ENCODE peak calls at places on chromosomes 5 and 9, in four cellular contexts. V is K562, F is GM12878, H is HCT116. K is an unnamed sample.

GRCh38 chr5:317086-317811 is 4.3 kb upstream of the AHRR start:
- DNase-seq in V (peak), F (no peak), H (peak), K (peak)

GRCh38 chr5:169933127-169933526 is 47.2 kb downstream of the INSYN2B start:
- DNase-seq in V (no peak), F (no peak), H (no peak), K (no peak)

GRCh38 chr5:128271071-128271470 is 187.5 kb downstream of the SLC12A2 start:
- DNase-seq in V (no peak), F (no peak), H (no peak), K (no peak)

GRCh38 chr5:133754575-133755169 is 142.3 kb upstream of the FSTL4 start:
- DNase-seq in V (peak), F (peak), H (peak), K (peak)

GRCh38 chr9:137670391-137671195 is 51.8 kb downstream of the EHMT1 start:
- DNase-seq in V (peak), F (no peak), H (no peak), K (no peak)

GRCh38 chr5:41418220-41419031 is 92.0 kb downstream of the PLCXD3 start:
- DNase-seq in V (no peak), F (no peak), H (no peak), K (no peak)

GRCh38 chr5:94174748-94175411 is 433.5 kb upstream of the POU5F2 start:
- DNase-seq in V (no peak), F (no peak), H (no peak), K (no peak)

GRCh38 chr9:100098241-100098886 is 436 bp downstream of the ERP44 start:
- DNase-seq in V (peak), F (no peak), H (peak), K (no peak)

GRCh38 chr5:58056546-58056945 is 403.3 kb downstream of the PLK2 start:
- DNase-seq in V (no peak), F (no peak), H (no peak), K (no peak)

GRCh38 chr9:37540634-37541033 is 35.5 kb downstream of the FBXO10 start:
- DNase-seq in V (no peak), F (no peak), H (no peak), K (no peak)

GRCh38 chr5:54226215-54226614 is 84.2 kb downstream of the ARL15 start:
- DNase-seq in V (no peak), F (no peak), H (no peak), K (no peak)

GRCh38 chr5:125274938-125275759 is 528.7 kb upstream of the ZNF608 start:
- DNase-seq in V (no peak), F (no peak), H (no peak), K (no peak)

GRCh38 chr9:68705636-68706578 is 867 bp downstream of the PIP5K1B start:
- DNase-seq in V (peak), F (no peak), H (no peak), K (peak)

GRCh38 chr5:91049112-91049511 is 334.0 kb downstream of the ARRDC3 start:
- DNase-seq in V (no peak), F (no peak), H (no peak), K (no peak)
- TF ChIP-seq EGR1 in V (no peak), F (no peak), H (no peak), K (no peak)

DNA sequence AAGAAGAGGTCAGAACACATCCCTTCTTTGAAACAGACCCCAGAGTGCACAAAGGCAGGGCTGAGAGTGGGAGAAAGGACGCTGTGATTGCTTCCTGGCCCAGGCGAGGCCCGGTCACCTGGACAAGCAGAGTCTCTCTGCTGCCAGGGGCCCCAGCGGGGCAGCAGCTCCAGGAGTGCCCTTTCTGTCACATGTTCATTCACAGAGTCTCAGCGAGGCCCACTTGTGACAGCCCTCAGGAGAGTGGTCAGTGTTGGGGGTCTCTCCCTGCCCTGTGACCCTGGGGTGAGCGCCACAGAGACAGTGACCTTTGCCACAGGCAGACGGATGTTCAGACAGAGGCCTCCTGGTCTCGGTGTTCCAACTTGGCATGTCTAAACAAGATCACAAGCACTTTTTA is 130.2 kb upstream of the IRX4 start:
- DNase-seq in V (no peak), F (no peak), H (no peak), K (no peak)
- TF ChIP-seq EGR1 in V (no peak), F (no peak), H (no peak), K (no peak)

GRCh38 chr9:21579209-21579608 is 97.1 kb upstream of the IFNE start:
- DNase-seq in V (no peak), F (no peak), H (no peak), K (no peak)
- TF ChIP-seq EGR1 in V (no peak), F (no peak), H (peak), K (no peak)

DNA sequence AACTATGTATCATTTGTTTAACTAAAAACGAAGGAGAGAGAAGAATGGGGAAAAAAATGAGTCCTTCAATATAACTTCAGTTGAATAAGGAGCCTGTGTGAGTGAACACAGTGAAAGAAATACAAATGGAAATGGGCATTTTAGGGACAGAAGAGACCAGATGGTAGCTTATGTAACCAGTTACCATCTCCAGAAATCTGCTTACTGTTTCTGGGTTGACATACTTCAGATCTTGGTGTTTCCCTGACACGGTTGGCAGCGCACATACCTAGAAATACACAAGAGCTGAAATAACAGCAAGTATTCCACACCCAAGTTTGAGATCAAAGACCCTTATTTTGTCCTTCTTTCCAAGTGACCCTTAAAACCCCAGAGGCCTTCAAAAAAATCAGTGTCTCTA is 14.9 kb upstream of the GFRA3 start:
- DNase-seq in V (no peak), F (no peak), H (no peak), K (no peak)
- TF ChIP-seq EGR1 in V (no peak), F (no peak), H (no peak), K (no peak)

DNA sequence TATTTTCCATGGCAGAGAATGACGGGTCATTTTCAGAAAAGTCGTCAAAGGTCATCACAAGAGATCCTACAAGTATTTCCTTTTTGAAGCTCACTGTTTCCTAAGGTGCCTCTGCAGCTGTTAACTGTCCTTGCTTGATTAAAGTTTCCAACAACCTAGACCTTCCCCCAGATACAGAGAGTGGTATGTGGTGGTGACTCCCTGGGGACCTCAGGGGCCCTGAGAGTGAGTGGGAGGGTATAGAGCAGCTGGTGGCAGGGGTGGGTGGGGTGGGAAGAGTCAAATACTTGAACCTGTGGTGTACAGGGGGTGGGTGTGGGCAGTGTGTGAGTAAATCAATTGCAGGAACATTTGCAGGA is 1.6 kb upstream of the CD72 start:
- DNase-seq in V (no peak), F (peak), H (no peak), K (no peak)
- TF ChIP-seq EGR1 in V (no peak), F (peak), H (no peak), K (no peak)

GRCh38 chr5:122390107-122390506 is 78.1 kb downstream of the SNCAIP start:
- DNase-seq in V (no peak), F (no peak), H (no peak), K (no peak)
- TF ChIP-seq EGR1 in V (no peak), F (no peak), H (no peak), K (no peak)